ENCODE peak calls at places on chromosomes 3 and 15, in four cellular contexts. One of them, this sample, is unnamed.

GRCh38 chr15:77696871-77697270 is 64.2 kb upstream of the LINGO1 start:
- DNase-seq in CD8-positive, alpha-beta T cell: no peak
- DNase-seq in ascending aorta: no peak
- DNase-seq in upper lobe of right lung: no peak
- DNase-seq in this sample: no peak

GRCh38 chr3:65617787-65618186 is 420.9 kb downstream of the MAGI1 start:
- DNase-seq in CD8-positive, alpha-beta T cell: no peak
- DNase-seq in ascending aorta: no peak
- DNase-seq in upper lobe of right lung: no peak
- DNase-seq in this sample: no peak

GRCh38 chr3:44954962-44955361 is 21.0 kb downstream of the ZDHHC3 start:
- DNase-seq in CD8-positive, alpha-beta T cell: no peak
- DNase-seq in ascending aorta: no peak
- DNase-seq in upper lobe of right lung: peak; percentile 78
- DNase-seq in this sample: no peak

GRCh38 chr15:63892794-63893441 is 59.2 kb upstream of the HERC1 start:
- DNase-seq in CD8-positive, alpha-beta T cell: peak; percentile 88
- DNase-seq in ascending aorta: no peak
- DNase-seq in upper lobe of right lung: peak; percentile 66
- DNase-seq in this sample: no peak

GRCh38 chr15:45855907-45856579 is 221.2 kb downstream of the SQOR start:
- DNase-seq in CD8-positive, alpha-beta T cell: no peak
- DNase-seq in ascending aorta: no peak
- DNase-seq in upper lobe of right lung: no peak
- DNase-seq in this sample: no peak

GRCh38 chr3:125593991-125594574 is 1.2 kb downstream of the OSBPL11 start:
- DNase-seq in CD8-positive, alpha-beta T cell: no peak
- DNase-seq in ascending aorta: no peak
- DNase-seq in upper lobe of right lung: no peak
- DNase-seq in this sample: no peak

GRCh38 chr3:171132873-171133272 is 106.4 kb upstream of the SLC2A2 start:
- DNase-seq in CD8-positive, alpha-beta T cell: no peak
- DNase-seq in ascending aorta: no peak
- DNase-seq in upper lobe of right lung: no peak
- DNase-seq in this sample: no peak

GRCh38 chr3:139332092-139332491 is 11.7 kb upstream of the MRPS22 start:
- DNase-seq in CD8-positive, alpha-beta T cell: no peak
- DNase-seq in ascending aorta: no peak
- DNase-seq in upper lobe of right lung: no peak
- DNase-seq in this sample: no peak

GRCh38 chr15:38699633-38700230 is 135.1 kb upstream of the RASGRP1 start:
- DNase-seq in CD8-positive, alpha-beta T cell: peak; percentile 78
- DNase-seq in ascending aorta: peak; percentile 69
- DNase-seq in upper lobe of right lung: no peak
- DNase-seq in this sample: peak; percentile 36

GRCh38 chr3:31391150-31391549 is 141.6 kb upstream of the STT3B start:
- DNase-seq in CD8-positive, alpha-beta T cell: no peak
- DNase-seq in ascending aorta: no peak
- DNase-seq in upper lobe of right lung: no peak
- DNase-seq in this sample: no peak

GRCh38 chr3:188830955-188831354 is 340.8 kb upstream of the TPRG1 start:
- DNase-seq in CD8-positive, alpha-beta T cell: no peak
- DNase-seq in ascending aorta: no peak
- DNase-seq in upper lobe of right lung: no peak
- DNase-seq in this sample: no peak

GRCh38 chr3:142088522-142088921 is 60.8 kb downstream of the TFDP2 start:
- DNase-seq in CD8-positive, alpha-beta T cell: no peak
- DNase-seq in ascending aorta: no peak
- DNase-seq in upper lobe of right lung: no peak
- DNase-seq in this sample: no peak

GRCh38 chr15:54094661-54095060 is 116.4 kb downstream of the UNC13C start:
- DNase-seq in CD8-positive, alpha-beta T cell: no peak
- DNase-seq in ascending aorta: no peak
- DNase-seq in upper lobe of right lung: no peak
- DNase-seq in this sample: no peak

GRCh38 chr3:26369133-26369532 is 253.4 kb upstream of the LRRC3B start:
- DNase-seq in CD8-positive, alpha-beta T cell: no peak
- DNase-seq in ascending aorta: no peak
- DNase-seq in upper lobe of right lung: no peak
- DNase-seq in this sample: no peak

GRCh38 chr3:185586644-185586964 is 509 bp downstream of the SENP2 start:
- DNase-seq in CD8-positive, alpha-beta T cell: no peak
- DNase-seq in ascending aorta: no peak
- DNase-seq in upper lobe of right lung: no peak
- DNase-seq in this sample: no peak

GRCh38 chr15:38176155-38176554 is 76.5 kb upstream of the SPRED1 start:
- DNase-seq in CD8-positive, alpha-beta T cell: no peak
- DNase-seq in ascending aorta: no peak
- DNase-seq in upper lobe of right lung: no peak
- DNase-seq in this sample: no peak

GRCh38 chr3:190382082-190382481 is 5.9 kb upstream of the CLDN16 start:
- DNase-seq in CD8-positive, alpha-beta T cell: no peak
- DNase-seq in ascending aorta: no peak
- DNase-seq in upper lobe of right lung: no peak
- DNase-seq in this sample: no peak

GRCh38 chr15:62895139-62895866 is 147.2 kb upstream of the TPM1 start:
- DNase-seq in CD8-positive, alpha-beta T cell: no peak
- DNase-seq in ascending aorta: no peak
- DNase-seq in upper lobe of right lung: no peak
- DNase-seq in this sample: no peak

GRCh38 chr15:86316699-86317378 is 237.2 kb downstream of the AGBL1 start:
- DNase-seq in CD8-positive, alpha-beta T cell: no peak
- DNase-seq in ascending aorta: no peak
- DNase-seq in upper lobe of right lung: no peak
- DNase-seq in this sample: no peak

GRCh38 chr15:88615303-88616107 is 5.6 kb upstream of the AEN start:
- DNase-seq in CD8-positive, alpha-beta T cell: no peak
- DNase-seq in ascending aorta: no peak
- DNase-seq in upper lobe of right lung: no peak
- DNase-seq in this sample: no peak

GRCh38 chr15:82643992-82644391 is 3.2 kb downstream of the CPEB1 start:
- DNase-seq in CD8-positive, alpha-beta T cell: no peak
- DNase-seq in ascending aorta: no peak
- DNase-seq in upper lobe of right lung: no peak
- DNase-seq in this sample: no peak

GRCh38 chr3:42009456-42009855 is 47.6 kb upstream of the ULK4 start:
- DNase-seq in CD8-positive, alpha-beta T cell: no peak
- DNase-seq in ascending aorta: no peak
- DNase-seq in upper lobe of right lung: no peak
- DNase-seq in this sample: no peak

GRCh38 chr3:127182446-127182845 is 10.5 kb upstream of the PRR23E start:
- DNase-seq in CD8-positive, alpha-beta T cell: no peak
- DNase-seq in ascending aorta: no peak
- DNase-seq in upper lobe of right lung: peak; percentile 48
- DNase-seq in this sample: no peak

GRCh38 chr15:100759116-100759515 is 120.5 kb upstream of the ALDH1A3 start:
- DNase-seq in CD8-positive, alpha-beta T cell: no peak
- DNase-seq in ascending aorta: no peak
- DNase-seq in upper lobe of right lung: no peak
- DNase-seq in this sample: no peak

GRCh38 chr15:83830381-83830780 is 176.5 kb downstream of the ADAMTSL3 start:
- DNase-seq in CD8-positive, alpha-beta T cell: no peak
- DNase-seq in ascending aorta: no peak
- DNase-seq in upper lobe of right lung: no peak
- DNase-seq in this sample: no peak

GRCh38 chr15:34437687-34438086 is at the start of gene GOLGA8A:
- DNase-seq in CD8-positive, alpha-beta T cell: peak; percentile 85
- DNase-seq in ascending aorta: no peak
- DNase-seq in upper lobe of right lung: peak; percentile 83
- DNase-seq in this sample: peak; percentile 26

DNA sequence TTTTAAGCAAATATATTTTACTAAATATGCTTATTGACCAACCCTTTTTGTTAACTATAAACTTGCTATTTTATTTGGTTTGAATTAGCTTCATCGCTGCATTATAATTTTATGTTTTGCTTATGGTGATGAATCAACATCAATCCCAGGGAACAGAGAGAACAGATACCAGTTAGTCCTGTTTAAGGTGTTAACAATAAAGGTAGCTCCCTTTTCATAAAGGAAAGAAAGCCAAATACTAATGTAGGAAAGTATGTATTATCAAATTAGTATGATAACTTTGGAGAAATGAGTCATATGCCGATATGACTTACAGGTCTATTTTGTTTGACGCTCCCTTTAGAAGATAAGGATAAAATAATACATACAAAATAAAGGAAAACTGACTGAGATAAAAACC is 4.4 kb downstream of the OR5K2 start:
- DNase-seq in CD8-positive, alpha-beta T cell: no peak
- DNase-seq in ascending aorta: no peak
- DNase-seq in upper lobe of right lung: no peak
- DNase-seq in this sample: no peak
- H3K27ac ChIP-seq in CD8-positive, alpha-beta T cell: no peak overlapping the region
- H3K27ac ChIP-seq in ascending aorta: no peak overlapping the region
- H3K27ac ChIP-seq in upper lobe of right lung: no peak overlapping the region
- H3K27ac ChIP-seq in this sample: no peak overlapping the region

DNA sequence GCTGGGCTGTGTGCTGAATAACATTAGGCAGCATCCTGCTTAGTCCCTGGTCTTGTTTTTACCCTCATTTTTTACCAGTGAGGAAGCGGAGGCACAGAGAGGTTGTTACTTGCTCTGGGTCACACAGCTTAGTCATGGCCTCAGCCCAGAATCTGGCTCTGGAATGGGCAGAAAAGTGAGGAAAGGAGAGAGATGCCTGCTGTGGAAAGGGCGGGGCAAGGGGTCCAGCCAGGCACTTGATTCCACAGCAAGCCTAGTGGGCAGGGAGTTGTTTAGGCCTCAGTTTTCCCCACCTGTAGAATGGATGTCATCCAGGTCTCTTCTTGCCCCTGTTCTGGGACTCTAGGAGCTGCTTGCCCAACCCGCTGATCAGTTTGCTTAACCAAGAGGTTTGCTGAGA is 35.9 kb downstream of the SLC6A6 start:
- DNase-seq in CD8-positive, alpha-beta T cell: no peak
- DNase-seq in ascending aorta: no peak
- DNase-seq in upper lobe of right lung: no peak
- DNase-seq in this sample: no peak
- H3K4me1 ChIP-seq in CD8-positive, alpha-beta T cell: peaks cover 21% of the 10 kb centered on the region
- H3K4me1 ChIP-seq in ascending aorta: peaks cover 20% of the 10 kb centered on the region
- H3K4me1 ChIP-seq in upper lobe of right lung: peaks cover 80% of the 10 kb centered on the region
- H3K4me1 ChIP-seq in this sample: peaks cover 15% of the 10 kb centered on the region

DNA sequence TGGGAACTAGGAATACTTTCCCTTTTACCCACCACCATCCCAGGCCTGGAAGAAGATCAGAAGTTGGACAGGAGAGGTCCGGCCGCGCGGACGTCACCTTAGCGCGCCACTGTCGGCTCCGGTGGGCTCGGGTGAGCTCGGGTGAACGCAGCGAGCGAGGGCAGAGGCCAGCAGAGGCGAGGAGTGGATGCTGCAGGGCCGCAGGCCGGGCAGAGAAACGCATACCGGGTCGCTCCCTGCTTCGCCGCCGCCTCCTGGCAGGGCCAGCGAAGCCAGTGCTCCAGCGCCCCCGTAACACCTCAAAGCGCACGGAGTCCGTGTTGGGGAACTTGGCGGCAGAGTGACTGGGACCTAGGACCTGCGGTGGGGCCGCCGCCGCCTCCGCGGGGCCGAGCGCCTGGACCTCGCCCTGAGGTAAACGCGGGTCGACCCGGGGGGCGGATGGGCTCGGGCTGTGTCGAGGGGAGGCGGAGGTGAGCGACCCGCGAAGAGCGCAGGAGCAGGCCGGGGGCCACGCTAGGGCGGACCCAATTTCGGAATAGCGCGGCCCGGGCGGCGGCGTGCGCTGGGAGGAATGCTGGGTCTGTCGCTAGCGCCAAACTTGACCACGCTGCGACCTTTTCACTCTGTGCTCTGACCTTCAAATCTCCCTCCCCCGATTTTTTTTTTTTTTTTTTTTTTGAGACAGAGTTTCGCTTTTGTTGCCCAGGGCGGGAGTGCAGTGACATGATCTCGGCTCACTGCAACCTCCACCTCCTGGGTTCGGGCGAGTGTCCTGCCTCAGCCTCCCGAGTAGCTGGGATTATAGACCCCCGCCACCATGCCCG is 1.6 kb downstream of the CYP11A1 start:
- DNase-seq in CD8-positive, alpha-beta T cell: no peak
- DNase-seq in ascending aorta: peak; percentile 71
- DNase-seq in upper lobe of right lung: peak; percentile 77
- DNase-seq in this sample: peak; percentile 61
- H3K4me3 ChIP-seq in CD8-positive, alpha-beta T cell: peak overlapping the region; percentile 52
- H3K4me3 ChIP-seq in ascending aorta: peak overlapping the region; percentile 69
- H3K4me3 ChIP-seq in upper lobe of right lung: peak overlapping the region; percentile 55
- H3K4me3 ChIP-seq in this sample: peak overlapping the region; percentile 39

DNA sequence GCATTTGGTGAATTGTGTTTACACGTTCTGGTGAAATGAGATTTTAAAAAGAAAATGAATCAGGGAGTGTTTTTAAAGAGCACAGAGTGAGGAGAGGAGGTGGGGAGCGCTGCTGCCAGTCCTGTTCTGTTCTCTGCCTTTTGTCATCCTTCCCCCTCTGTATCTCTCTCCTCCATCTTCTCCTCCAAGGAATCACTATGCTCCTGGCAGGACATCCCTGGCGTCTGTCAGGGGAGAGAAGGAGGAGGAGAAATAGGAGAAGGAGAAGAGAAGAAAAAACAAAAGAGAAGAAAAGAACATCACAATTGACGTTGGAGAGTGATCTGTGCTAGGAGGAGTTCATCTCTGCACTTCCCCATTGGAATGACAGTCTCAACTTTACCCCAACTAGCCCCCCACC is 627.6 kb upstream of the TBL1XR1 start:
- DNase-seq in CD8-positive, alpha-beta T cell: no peak
- DNase-seq in ascending aorta: no peak
- DNase-seq in upper lobe of right lung: no peak
- DNase-seq in this sample: no peak
- H3K27ac ChIP-seq in CD8-positive, alpha-beta T cell: no peak overlapping the region
- H3K27ac ChIP-seq in ascending aorta: peak overlapping the region; percentile 54
- H3K27ac ChIP-seq in upper lobe of right lung: peak overlapping the region; percentile 12
- H3K27ac ChIP-seq in this sample: peak overlapping the region; percentile 76

GRCh38 chr15:69637818-69638217 is 185.2 kb downstream of the RPLP1 start:
- DNase-seq in CD8-positive, alpha-beta T cell: no peak
- DNase-seq in ascending aorta: no peak
- DNase-seq in upper lobe of right lung: no peak
- DNase-seq in this sample: no peak
- H3K4me1 ChIP-seq in CD8-positive, alpha-beta T cell: no peaks in the 10 kb centered on the region
- H3K4me1 ChIP-seq in ascending aorta: no peaks in the 10 kb centered on the region
- H3K4me1 ChIP-seq in upper lobe of right lung: no peaks in the 10 kb centered on the region
- H3K4me1 ChIP-seq in this sample: no peaks in the 10 kb centered on the region

DNA sequence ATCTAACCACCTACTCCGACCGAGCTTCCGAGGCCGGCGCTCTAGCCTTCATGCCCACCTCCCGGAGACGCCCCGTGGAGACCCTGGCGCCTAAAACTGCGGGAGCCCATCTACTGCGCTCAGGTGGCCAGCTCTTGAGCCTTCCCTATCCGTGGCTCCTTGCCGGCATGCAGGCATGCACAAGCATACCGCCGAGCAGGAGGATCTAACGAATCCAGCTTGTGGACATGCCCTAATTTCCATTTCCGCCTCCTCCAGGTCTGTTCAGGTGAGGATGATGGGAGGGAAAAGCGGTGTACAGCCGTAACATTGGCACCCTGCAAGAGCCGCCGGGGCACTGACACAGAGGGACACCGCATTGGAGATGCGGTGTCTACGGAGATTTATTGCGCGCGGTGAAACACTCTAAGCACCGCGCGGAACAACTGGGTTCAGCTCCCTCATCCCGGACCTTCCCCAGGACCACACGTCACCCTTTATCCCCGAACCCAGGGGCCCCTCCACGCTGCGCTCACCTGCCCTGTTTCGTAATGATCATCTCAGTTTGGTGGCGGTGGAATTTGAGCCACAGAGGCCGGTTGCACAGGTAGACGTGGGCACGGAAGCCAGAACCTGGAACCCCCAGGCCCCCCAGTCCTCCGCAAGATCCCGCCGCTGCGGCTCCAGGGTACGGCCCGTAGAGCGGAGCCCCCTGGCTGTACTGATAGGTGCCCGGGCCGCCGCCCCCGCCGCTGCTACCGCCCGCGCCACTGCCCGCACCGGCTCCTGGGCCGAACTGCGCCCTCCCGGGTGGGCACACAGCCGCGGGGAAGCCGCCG is 1.0 kb downstream of the EOMES start:
- DNase-seq in CD8-positive, alpha-beta T cell: peak; percentile 65
- DNase-seq in ascending aorta: no peak
- DNase-seq in upper lobe of right lung: no peak
- DNase-seq in this sample: no peak
- H3K4me3 ChIP-seq in CD8-positive, alpha-beta T cell: peak overlapping the region; percentile 73
- H3K4me3 ChIP-seq in ascending aorta: peak overlapping the region; percentile 46
- H3K4me3 ChIP-seq in upper lobe of right lung: peak overlapping the region; percentile 39
- H3K4me3 ChIP-seq in this sample: peak overlapping the region; percentile 22

This sample was measured in uterus.